ENCODE peak calls at places on chromosome 7, in four cellular contexts. One of them, this sample, is unnamed.
A peak's percentile ranks its signal among the peaks of the same experiment; 100 is the strongest.

GRCh38 chr7:41085244-41085643 is 617.6 kb downstream of the INHBA start:
- DNase-seq in ascending aorta: no peak
- DNase-seq in IMR-90: peak; percentile 73
- DNase-seq in pancreas: no peak
- DNase-seq in this sample: no peak

GRCh38 chr7:155377071-155377836 is 79.6 kb downstream of the INSIG1 start:
- DNase-seq in ascending aorta: no peak
- DNase-seq in IMR-90: no peak
- DNase-seq in pancreas: no peak
- DNase-seq in this sample: no peak

GRCh38 chr7:42234736-42235135 is 2.3 kb downstream of the GLI3 start:
- DNase-seq in ascending aorta: no peak
- DNase-seq in IMR-90: no peak
- DNase-seq in pancreas: no peak
- DNase-seq in this sample: no peak

GRCh38 chr7:114087674-114088539 is 169.1 kb upstream of the PPP1R3A start:
- DNase-seq in ascending aorta: no peak
- DNase-seq in IMR-90: no peak
- DNase-seq in pancreas: peak; percentile 34
- DNase-seq in this sample: peak; percentile 46

GRCh38 chr7:157498690-157499089 is 161.9 kb downstream of the DNAJB6 start:
- DNase-seq in ascending aorta: no peak
- DNase-seq in IMR-90: no peak
- DNase-seq in pancreas: no peak
- DNase-seq in this sample: no peak

GRCh38 chr7:39624202-39624807 is 933 bp downstream of the RALA start:
- DNase-seq in ascending aorta: no peak
- DNase-seq in IMR-90: no peak
- DNase-seq in pancreas: no peak
- DNase-seq in this sample: peak; percentile 54

GRCh38 chr7:77525231-77525630 is 11.9 kb upstream of the PTPN12 start:
- DNase-seq in ascending aorta: no peak
- DNase-seq in IMR-90: peak; percentile 19
- DNase-seq in pancreas: no peak
- DNase-seq in this sample: no peak

GRCh38 chr7:927031-927671 is 27.3 kb downstream of the ADAP1 start:
- DNase-seq in ascending aorta: peak; percentile 5
- DNase-seq in IMR-90: no peak
- DNase-seq in pancreas: peak; percentile 13
- DNase-seq in this sample: no peak

GRCh38 chr7:39421661-39422060 is 144.5 kb upstream of the YAE1 start:
- DNase-seq in ascending aorta: no peak
- DNase-seq in IMR-90: no peak
- DNase-seq in pancreas: no peak
- DNase-seq in this sample: no peak

GRCh38 chr7:26492816-26493215 is 201.2 kb downstream of the SNX10 start:
- DNase-seq in ascending aorta: no peak
- DNase-seq in IMR-90: no peak
- DNase-seq in pancreas: no peak
- DNase-seq in this sample: no peak

GRCh38 chr7:139989366-139990141 is 73.2 kb downstream of the PARP12 start:
- DNase-seq in ascending aorta: no peak
- DNase-seq in IMR-90: no peak
- DNase-seq in pancreas: no peak
- DNase-seq in this sample: no peak
- TF ChIP-seq CTCF in ascending aorta: no peak
- TF ChIP-seq CTCF in IMR-90: no peak
- TF ChIP-seq CTCF in pancreas: no peak
- TF ChIP-seq CTCF in this sample: no peak

GRCh38 chr7:64046041-64046389 is 781 bp downstream of the ZNF727 start:
- DNase-seq in ascending aorta: no peak
- DNase-seq in IMR-90: no peak
- DNase-seq in pancreas: no peak
- DNase-seq in this sample: peak; percentile 3
- H3K9me3 ChIP-seq in ascending aorta: no peaks in the 10 kb centered on the region
- H3K9me3 ChIP-seq in IMR-90: peaks cover 31% of the 10 kb centered on the region
- H3K9me3 ChIP-seq in pancreas: no peaks in the 10 kb centered on the region
- H3K9me3 ChIP-seq in this sample: no peaks in the 10 kb centered on the region

DNA sequence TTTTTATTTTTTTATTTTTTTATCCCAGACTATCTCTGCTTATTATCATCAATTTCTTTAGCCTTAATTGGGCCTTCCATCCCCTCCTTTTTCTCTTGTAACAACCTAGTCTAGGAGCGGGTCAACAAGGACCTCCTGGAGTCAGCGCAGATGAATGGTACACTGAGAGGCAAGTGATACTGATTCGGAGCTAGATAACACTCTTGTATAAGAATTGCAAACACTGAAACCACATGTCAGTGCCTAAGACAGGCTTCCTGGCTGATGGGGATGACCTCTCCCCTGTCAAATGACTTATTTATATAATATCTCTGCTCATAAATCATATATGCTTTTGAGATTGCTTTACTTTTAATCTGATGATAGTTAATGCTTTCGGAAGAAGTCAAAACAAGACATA is 22.7 kb downstream of the BPGM start:
- DNase-seq in ascending aorta: no peak
- DNase-seq in IMR-90: no peak
- DNase-seq in pancreas: no peak
- DNase-seq in this sample: no peak
- H3K4me3 ChIP-seq in ascending aorta: no peak overlapping the region
- H3K4me3 ChIP-seq in IMR-90: no peak overlapping the region
- H3K4me3 ChIP-seq in pancreas: no peak overlapping the region
- H3K4me3 ChIP-seq in this sample: no peak overlapping the region

GRCh38 chr7:158820656-158821055 is 8.7 kb downstream of the ESYT2 start:
- DNase-seq in ascending aorta: no peak
- DNase-seq in IMR-90: peak; percentile 41
- DNase-seq in pancreas: no peak
- DNase-seq in this sample: no peak

GRCh38 chr7:158816995-158817394 is 12.3 kb downstream of the ESYT2 start:
- DNase-seq in ascending aorta: no peak
- DNase-seq in IMR-90: no peak
- DNase-seq in pancreas: no peak
- DNase-seq in this sample: peak; percentile 71

GRCh38 chr7:158816271-158816670 is 13.0 kb downstream of the ESYT2 start:
- DNase-seq in ascending aorta: no peak
- DNase-seq in IMR-90: no peak
- DNase-seq in pancreas: no peak
- DNase-seq in this sample: peak; percentile 31

GRCh38 chr7:158819571-158820203 is 9.6 kb downstream of the ESYT2 start:
- DNase-seq in ascending aorta: no peak
- DNase-seq in IMR-90: no peak
- DNase-seq in pancreas: no peak
- DNase-seq in this sample: no peak

DNA sequence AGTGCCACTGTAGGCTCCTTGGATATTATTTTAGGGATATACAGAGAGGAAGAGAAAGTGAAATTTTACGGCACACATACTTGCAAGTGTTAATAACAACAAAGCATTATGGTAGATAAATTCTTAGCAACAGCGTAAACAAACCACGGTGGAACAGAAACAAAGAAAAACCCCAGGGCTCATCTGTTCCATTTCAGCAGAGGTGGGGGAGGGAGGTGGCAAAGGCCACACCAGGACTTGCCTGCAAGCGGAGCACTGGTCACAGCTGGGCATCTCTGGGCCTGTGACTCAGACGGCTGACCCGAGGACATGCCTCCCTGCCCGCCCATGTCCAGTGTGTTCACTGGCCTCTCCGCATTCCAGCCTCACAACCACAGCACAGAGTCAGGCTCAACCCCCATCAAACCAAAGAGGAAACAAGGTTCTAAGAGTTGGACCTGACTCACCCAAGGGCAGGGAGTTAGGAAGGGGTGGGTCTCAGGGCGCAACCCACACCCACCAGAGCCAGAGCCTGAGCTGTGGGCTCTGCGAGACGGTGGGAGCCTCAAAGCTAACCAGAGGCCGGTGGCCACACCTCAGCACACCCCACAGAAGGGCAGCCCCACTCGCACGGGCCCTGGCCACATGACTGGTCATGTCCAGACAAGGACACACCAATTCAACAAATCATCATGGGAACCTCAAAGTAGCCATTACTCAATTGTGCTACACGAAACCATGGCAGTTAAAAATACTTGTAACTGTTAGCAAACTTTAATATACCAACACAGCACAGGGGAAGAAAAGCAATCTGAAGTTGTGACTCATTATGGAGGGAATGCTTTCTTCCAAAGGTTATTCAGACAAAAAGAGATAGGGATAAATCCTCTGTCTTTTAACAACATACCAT is 10.7 kb downstream of the ESYT2 start:
- DNase-seq in ascending aorta: peak; percentile 86
- DNase-seq in IMR-90: peak; percentile 96
- DNase-seq in pancreas: peak; percentile 80
- DNase-seq in this sample: peak; percentile 90
- TF ChIP-seq CTCF in ascending aorta: no peak
- TF ChIP-seq CTCF in IMR-90: peak; percentile 13
- TF ChIP-seq CTCF in pancreas: no peak
- TF ChIP-seq CTCF in this sample: no peak

GRCh38 chr7:145289384-145289783 is 453.5 kb upstream of the TPK1 start:
- DNase-seq in ascending aorta: no peak
- DNase-seq in IMR-90: no peak
- DNase-seq in pancreas: no peak
- DNase-seq in this sample: no peak

GRCh38 chr7:145293120-145293792 is 457.4 kb upstream of the TPK1 start:
- DNase-seq in ascending aorta: no peak
- DNase-seq in IMR-90: no peak
- DNase-seq in pancreas: no peak
- DNase-seq in this sample: no peak

GRCh38 chr7:145293793-145294153 is 457.9 kb upstream of the TPK1 start:
- DNase-seq in ascending aorta: no peak
- DNase-seq in IMR-90: no peak
- DNase-seq in pancreas: no peak
- DNase-seq in this sample: no peak
- H3K9me3 ChIP-seq in ascending aorta: no peaks in the 10 kb centered on the region
- H3K9me3 ChIP-seq in IMR-90: no peaks in the 10 kb centered on the region
- H3K9me3 ChIP-seq in pancreas: no peaks in the 10 kb centered on the region
- H3K9me3 ChIP-seq in this sample: no peaks in the 10 kb centered on the region